ENCODE peak calls at places on chromosomes 11 and 22, in four cellular contexts. K is neural progenitor cell, G is IMR-90, A is mammary epithelial cell. U is an unnamed sample. For H3K4me1, the result is how much of the 10 kb centered on the place peaks cover.

GRCh38 chr11:61297741-61298140 is 2.6 kb upstream of the VWCE start:
- DNase-seq in K (no peak), G (peak), A (peak), U (peak)

GRCh38 chr22:29715240-29715639 is 4.6 kb upstream of the CABP7 start:
- DNase-seq in K (no peak), G (no peak), A (no peak), U (no peak)

GRCh38 chr11:119754199-119754598 is 25.2 kb upstream of the NECTIN1 start:
- DNase-seq in K (no peak), G (no peak), A (no peak), U (no peak)

GRCh38 chr11:122215244-122215992 is 99.4 kb upstream of the BLID start:
- DNase-seq in K (peak), G (peak), A (no peak), U (peak)

GRCh38 chr11:27429740-27430451 is 42.7 kb downstream of the LGR4 start:
- DNase-seq in K (no peak), G (peak), A (peak), U (peak)

GRCh38 chr22:32237905-32238304 is 17.2 kb downstream of the SLC5A4 start:
- DNase-seq in K (no peak), G (no peak), A (no peak), U (no peak)

GRCh38 chr22:21700822-21701221 is 34.8 kb downstream of the YPEL1 start:
- DNase-seq in K (no peak), G (no peak), A (no peak), U (peak)

GRCh38 chr11:93905384-93905783 is 55.0 kb upstream of the VSTM5 start:
- DNase-seq in K (no peak), G (peak), A (peak), U (no peak)

GRCh38 chr11:66720223-66720898 is 8.7 kb downstream of the SPTBN2 start:
- DNase-seq in K (peak), G (peak), A (peak), U (peak)

GRCh38 chr11:131581006-131581405 is 210.6 kb downstream of the NTM start:
- DNase-seq in K (no peak), G (no peak), A (no peak), U (no peak)

GRCh38 chr11:44444770-44445321 is 120.6 kb upstream of the CD82 start:
- DNase-seq in K (no peak), G (no peak), A (no peak), U (no peak)

GRCh38 chr11:131584694-131585592 is 214.5 kb downstream of the NTM start:
- DNase-seq in K (peak), G (no peak), A (no peak), U (no peak)

GRCh38 chr11:13105237-13105844 is 96.2 kb downstream of the RASSF10 start:
- DNase-seq in K (no peak), G (no peak), A (no peak), U (no peak)

GRCh38 chr22:31095637-31096249 is 11.6 kb downstream of the SELENOM start:
- DNase-seq in K (no peak), G (no peak), A (no peak), U (no peak)

GRCh38 chr22:20180640-20181039 is 29.8 kb upstream of the CCDC188 start:
- DNase-seq in K (no peak), G (no peak), A (no peak), U (no peak)

GRCh38 chr22:36773935-36774334 is 2.0 kb downstream of the IFT27 start:
- DNase-seq in K (peak), G (peak), A (peak), U (peak)

GRCh38 chr22:31337178-31337577 is 9.0 kb downstream of the PATZ1 start:
- DNase-seq in K (no peak), G (peak), A (peak), U (no peak)

GRCh38 chr11:12102588-12103410 is 7.6 kb upstream of the MICAL2 start:
- DNase-seq in K (no peak), G (no peak), A (no peak), U (no peak)

GRCh38 chr11:5043385-5043784 is 2.9 kb upstream of the OR52J3 start:
- DNase-seq in K (no peak), G (peak), A (peak), U (peak)

GRCh38 chr11:18225906-18226305 is 10.7 kb downstream of the SAA4 start:
- DNase-seq in K (no peak), G (no peak), A (peak), U (no peak)

GRCh38 chr11:21552910-21553309 is 640.0 kb upstream of the ANO5 start:
- DNase-seq in K (no peak), G (no peak), A (peak), U (no peak)

GRCh38 chr11:75655619-75656018 is 13.2 kb downstream of the MAP6 start:
- DNase-seq in K (no peak), G (peak), A (no peak), U (peak)

GRCh38 chr22:23503736-23504440 is 76.2 kb downstream of the IGLL1 start:
- DNase-seq in K (no peak), G (no peak), A (no peak), U (no peak)

DNA sequence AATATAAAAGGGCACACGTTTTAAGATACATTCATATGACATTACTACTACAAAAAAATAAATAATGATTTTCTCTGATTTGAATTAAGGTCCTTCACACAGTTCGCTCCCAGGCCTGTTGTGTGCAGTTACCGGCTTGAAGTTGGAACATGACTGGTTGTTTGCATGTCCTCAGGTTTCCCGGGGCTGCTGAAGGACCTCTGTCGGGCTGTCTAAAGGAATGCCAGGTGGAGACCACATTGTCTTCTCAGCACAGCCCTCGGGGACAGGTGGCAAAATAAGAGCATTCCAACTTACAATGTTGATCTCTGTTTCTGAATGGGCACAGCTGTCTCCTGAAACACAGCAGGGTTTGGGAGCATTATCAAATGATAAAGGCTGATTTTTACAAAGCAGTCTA is 14.9 kb downstream of the VSIG10L2 start:
- DNase-seq in K (no peak), G (no peak), A (no peak), U (no peak)
- H3K4me1 ChIP-seq in K (under half), G (under half), A (under half), U (under half)

GRCh38 chr22:39663751-39664150 is 93.2 kb downstream of the CACNA1I start:
- DNase-seq in K (peak), G (no peak), A (no peak), U (no peak)

GRCh38 chr22:39662677-39663034 is 92.1 kb downstream of the CACNA1I start:
- DNase-seq in K (peak), G (no peak), A (no peak), U (no peak)

GRCh38 chr22:39661501-39661841 is 90.9 kb downstream of the CACNA1I start:
- DNase-seq in K (no peak), G (no peak), A (no peak), U (no peak)

GRCh38 chr22:39664485-39665200 is 94.1 kb downstream of the CACNA1I start:
- DNase-seq in K (peak), G (no peak), A (no peak), U (no peak)

DNA sequence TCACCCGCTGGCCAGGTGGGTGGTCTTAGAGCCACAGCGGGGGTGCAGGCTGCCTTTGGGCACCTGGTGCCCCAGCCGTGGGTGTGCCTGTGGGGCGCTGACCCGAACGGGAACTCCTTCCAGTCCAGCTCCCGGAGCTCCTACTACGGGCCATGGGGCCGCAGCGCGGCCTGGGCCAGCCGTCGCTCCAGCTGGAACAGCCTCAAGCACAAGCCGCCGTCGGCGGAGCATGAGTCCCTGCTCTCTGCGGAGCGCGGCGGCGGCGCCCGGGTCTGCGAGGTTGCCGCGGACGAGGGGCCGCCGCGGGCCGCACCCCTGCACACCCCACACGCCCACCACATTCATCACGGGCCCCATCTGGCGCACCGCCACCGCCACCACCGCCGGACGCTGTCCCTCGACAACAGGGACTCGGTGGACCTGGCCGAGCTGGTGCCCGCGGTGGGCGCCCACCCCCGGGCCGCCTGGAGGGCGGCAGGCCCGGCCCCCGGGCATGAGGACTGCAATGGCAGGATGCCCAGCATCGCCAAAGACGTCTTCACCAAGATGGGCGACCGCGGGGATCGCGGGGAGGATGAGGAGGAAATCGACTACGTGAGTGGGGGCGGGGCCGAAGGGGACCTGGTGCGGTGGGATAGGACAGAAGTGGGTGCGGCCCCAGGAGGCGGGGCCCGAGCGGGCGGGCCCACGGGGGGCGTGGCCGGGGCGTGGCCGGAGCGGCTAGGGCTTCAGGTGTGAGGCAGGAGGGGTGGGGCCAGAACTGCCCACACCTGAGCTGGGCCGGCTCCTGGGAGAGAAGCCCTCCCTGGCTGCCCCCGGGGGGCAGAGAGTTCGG is 91.5 kb downstream of the CACNA1I start:
- DNase-seq in K (peak), G (no peak), A (peak), U (no peak)
- H3K4me3 ChIP-seq in K (peak), G (no peak), A (no peak), U (no peak)

DNA sequence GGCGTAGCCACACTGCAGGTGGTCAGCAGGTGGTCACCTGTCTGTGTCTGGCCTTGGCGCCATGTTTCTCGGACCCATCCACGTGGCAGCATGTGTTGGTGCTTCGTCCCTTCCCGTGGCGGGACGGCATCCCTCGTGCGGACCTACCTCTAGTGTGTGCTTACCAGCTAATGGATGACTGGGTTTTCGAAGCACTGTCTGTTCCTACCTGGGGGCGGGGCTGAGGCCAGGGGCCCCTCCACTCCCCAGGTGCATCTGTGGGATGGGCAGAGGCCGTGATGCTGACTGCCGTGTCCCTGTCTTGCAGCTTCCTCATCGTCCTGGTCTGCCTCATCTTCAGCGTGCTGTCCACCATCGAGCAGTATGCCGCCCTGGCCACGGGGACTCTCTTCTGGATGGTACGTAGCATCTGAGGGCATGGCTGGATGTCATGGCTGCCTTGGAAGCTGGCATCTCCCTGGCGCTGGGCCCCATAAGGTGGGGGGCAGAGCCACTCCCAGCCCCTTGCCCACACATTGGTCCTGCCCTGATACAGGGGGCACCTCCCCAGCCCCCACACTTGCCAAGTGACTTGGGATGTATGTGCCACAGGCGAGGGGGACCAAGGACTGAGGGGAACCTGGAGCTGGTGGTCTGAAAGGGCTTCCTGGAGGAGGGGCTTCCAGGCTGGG is 82.9 kb downstream of the KCNQ1 start:
- DNase-seq in K (no peak), G (no peak), A (no peak), U (no peak)
- H3K9ac ChIP-seq in K (no peak), G (no peak), A (no peak), U (no peak)

GRCh38 chr11:132910016-132910760 is 622.1 kb downstream of the OPCML start:
- DNase-seq in K (peak), G (no peak), A (no peak), U (no peak)
- H3K4me1 ChIP-seq in K (under half), G (under half), A (under half), U (under half)

DNA sequence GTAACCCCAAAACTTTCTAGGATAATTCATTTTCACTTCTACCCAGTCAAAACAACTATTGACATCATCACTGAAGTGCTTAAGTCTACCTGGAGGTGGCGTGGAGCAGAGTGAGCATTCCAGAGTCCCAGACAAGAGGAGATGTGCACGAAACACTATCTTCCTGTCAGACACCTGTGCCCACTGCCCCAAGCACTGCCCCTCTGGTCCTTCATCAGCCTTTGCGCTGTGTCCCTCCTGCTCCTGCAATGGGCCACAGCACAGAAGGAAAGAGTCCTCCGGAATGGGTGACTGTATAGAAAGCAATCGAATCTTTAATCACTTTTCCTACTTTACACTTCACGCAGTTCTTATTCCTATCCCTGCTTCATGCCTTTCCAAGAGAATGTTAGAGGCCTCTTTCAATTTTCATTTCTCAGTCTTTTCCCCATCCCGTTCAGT is 512 bp upstream of the GRIA4 start:
- DNase-seq in K (peak), G (peak), A (peak), U (peak)
- H3K4me3 ChIP-seq in K (peak), G (no peak), A (no peak), U (no peak)

GRCh38 chr22:46592390-46592872 is 27.8 kb upstream of the GRAMD4 start:
- DNase-seq in K (peak), G (peak), A (peak), U (no peak)
- H3K9ac ChIP-seq in K (peak), G (no peak), A (peak), U (peak)

DNA sequence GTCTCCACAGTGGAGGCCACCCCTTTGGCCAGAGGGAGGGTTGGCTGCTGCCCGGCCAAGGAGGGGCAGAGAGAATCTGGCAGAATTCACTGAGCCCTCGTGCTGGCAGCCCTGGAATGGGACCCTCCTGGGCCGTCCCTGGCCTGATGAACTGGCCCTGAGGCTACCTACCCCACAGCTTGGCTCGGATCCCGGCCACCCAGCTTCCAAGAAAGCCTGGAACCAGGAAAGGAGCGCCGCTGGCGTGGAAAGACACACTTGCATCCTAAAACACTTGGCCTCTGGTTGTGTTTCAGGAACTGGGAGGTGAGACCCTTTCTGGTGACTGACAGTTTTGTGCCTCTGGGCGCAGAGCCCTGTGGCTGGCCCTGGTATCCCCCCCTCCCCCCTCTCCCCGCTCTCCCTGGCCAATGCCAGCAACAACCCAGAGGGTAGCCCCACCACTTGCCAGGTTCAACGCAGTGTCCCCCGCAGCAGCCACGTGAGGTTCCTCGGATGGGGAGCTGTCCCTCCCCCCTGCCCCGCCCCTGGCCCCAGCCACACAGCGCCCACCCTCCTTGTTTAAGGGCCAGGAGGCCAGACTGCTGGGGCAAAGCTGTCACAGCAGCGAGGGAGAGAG is 693 bp downstream of the NFAM1 start:
- DNase-seq in K (no peak), G (no peak), A (no peak), U (no peak)
- H3K4me1 ChIP-seq in K (under half), G (under half), A (under half), U (under half)

GRCh38 chr11:36292311-36292722 is 3.1 kb upstream of the COMMD9 start:
- DNase-seq in K (peak), G (peak), A (peak), U (peak)
- H3K4me3 ChIP-seq in K (no peak), G (no peak), A (no peak), U (no peak)

U was measured in adipocyte.